ENCODE peak calls at places on chromosomes 2 and 18, in five cellular contexts. G, Z, R, P and F are unnamed samples. For H3K4me1, the result is how much of the 10 kb centered on the place peaks cover.

GRCh38 chr2:203030991-203031390 is 16.3 kb downstream of the NBEAL1 start:
- DNase-seq in P (no peak), G (no peak), R (no peak), Z (no peak), F (no peak)

GRCh38 chr2:125861461-125861860 is 794.5 kb upstream of the GYPC start:
- DNase-seq in G (no peak), R (no peak), P (no peak), Z (no peak), F (no peak)

GRCh38 chr2:24594283-24594682 is 103.2 kb downstream of the NCOA1 start:
- DNase-seq in G (no peak), R (no peak), P (no peak), Z (no peak), F (no peak)

GRCh38 chr2:224893848-224894247 is 148.4 kb downstream of the DOCK10 start:
- DNase-seq in Z (no peak), R (no peak), G (no peak), P (no peak), F (no peak)

GRCh38 chr2:42854207-42854818 is 61.9 kb upstream of the HAAO start:
- DNase-seq in G (no peak), P (no peak), Z (peak), R (no peak), F (no peak)

GRCh38 chr2:232523682-232524597 is 2.0 kb upstream of the CHRND start:
- DNase-seq in Z (no peak), R (no peak), G (peak), P (peak), F (no peak)

GRCh38 chr18:62621546-62621945 is 93.8 kb upstream of the PHLPP1 start:
- DNase-seq in P (no peak), R (no peak), G (no peak), Z (no peak), F (no peak)

GRCh38 chr2:113133696-113134558 is 6.5 kb downstream of the IL1RN start:
- DNase-seq in G (no peak), P (no peak), Z (no peak), R (no peak), F (no peak)

GRCh38 chr2:88054300-88055048 is 1.1 kb downstream of the KRCC1 start:
- DNase-seq in G (no peak), R (peak), P (no peak), Z (peak), F (no peak)

GRCh38 chr2:121776361-121776760 is 20.9 kb downstream of the TSN start:
- DNase-seq in R (no peak), P (no peak), Z (no peak), G (no peak), F (no peak)

GRCh38 chr2:9617749-9618148 is 13.0 kb downstream of the YWHAQ start:
- DNase-seq in Z (no peak), P (no peak), G (no peak), R (no peak), F (no peak)

GRCh38 chr2:176146645-176147044 is 4.7 kb upstream of the HOXD4 start:
- DNase-seq in Z (no peak), P (no peak), R (no peak), G (no peak), F (no peak)

GRCh38 chr2:234463626-234464290 is 33.1 kb downstream of the ARL4C start:
- DNase-seq in R (peak), P (peak), Z (no peak), G (no peak), F (peak)

GRCh38 chr2:162106146-162106551 is 32.1 kb upstream of the DPP4 start:
- DNase-seq in G (no peak), P (no peak), Z (no peak), R (no peak), F (no peak)

GRCh38 chr2:80266231-80266630 is 38.3 kb downstream of the LRRTM1 start:
- DNase-seq in P (no peak), R (no peak), Z (no peak), G (no peak), F (no peak)

DNA sequence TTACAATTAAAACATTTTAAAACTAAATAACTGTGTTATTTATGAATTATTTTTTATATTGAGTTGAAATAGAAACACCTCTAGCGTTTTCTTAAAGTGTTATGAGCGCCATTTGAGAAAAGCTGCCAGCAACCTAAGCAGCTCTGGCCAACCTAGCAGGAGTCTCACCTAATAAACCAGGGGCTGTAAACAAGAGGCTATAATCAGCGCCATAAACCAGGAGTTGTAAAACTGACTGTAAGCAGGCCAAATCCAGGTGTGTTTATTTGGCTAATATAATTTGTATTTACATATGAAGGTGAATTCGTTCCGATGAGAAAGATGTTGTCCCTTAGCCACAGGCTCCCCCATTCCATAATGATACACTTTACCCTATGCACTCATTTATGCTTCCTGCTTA is 34.7 kb downstream of the LRRTM1 start:
- DNase-seq in P (no peak), G (no peak), Z (no peak), R (no peak), F (no peak)
- H3K4me1 ChIP-seq in P (under half), G (under half), Z (under half), R (under half), F (under half)

GRCh38 chr2:157835425-157835824 is 40.7 kb downstream of the ACVR1 start:
- DNase-seq in P (no peak), Z (no peak), G (no peak), R (no peak), F (no peak)
- H3K4me1 ChIP-seq in P (under half), Z (under half), G (under half), R (under half), F (under half)

GRCh38 chr2:101722878-101723277 is 25.4 kb downstream of the MAP4K4 start:
- DNase-seq in R (no peak), G (no peak), Z (no peak), P (no peak), F (no peak)

GRCh38 chr2:101718993-101719571 is 21.6 kb downstream of the MAP4K4 start:
- DNase-seq in P (no peak), Z (no peak), G (no peak), R (peak), F (peak)

GRCh38 chr2:101718479-101718878 is 21.0 kb downstream of the MAP4K4 start:
- DNase-seq in P (no peak), Z (no peak), R (no peak), G (peak), F (no peak)

GRCh38 chr2:101723366-101724112 is 26.0 kb downstream of the MAP4K4 start:
- DNase-seq in P (no peak), G (no peak), R (no peak), Z (no peak), F (no peak)

GRCh38 chr2:101720732-101721131 is 23.2 kb downstream of the MAP4K4 start:
- DNase-seq in Z (no peak), R (no peak), G (no peak), P (no peak), F (no peak)
- H3K4me1 ChIP-seq in Z (half or more), R (half or more), G (under half), P (under half), F (half or more)

DNA sequence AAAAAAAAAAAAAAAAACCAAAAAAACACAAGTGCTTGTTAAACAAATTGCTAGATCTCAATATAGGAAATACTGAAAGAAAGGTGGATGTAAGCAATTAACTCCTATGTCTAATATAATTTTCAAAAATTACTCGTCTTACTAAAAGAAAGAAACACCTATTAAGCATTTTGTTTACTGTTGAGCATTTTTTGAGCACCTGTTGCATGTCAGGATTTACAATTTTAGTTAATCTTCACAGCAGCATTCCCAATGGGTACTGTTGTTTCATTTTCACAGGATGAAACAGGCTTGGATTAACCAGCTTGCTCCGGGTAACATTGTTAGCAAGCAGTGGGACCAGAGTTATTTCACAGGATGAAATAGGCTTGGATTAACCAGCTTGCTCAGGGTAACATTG is 4.8 kb downstream of the ZNF638 start:
- DNase-seq in Z (no peak), P (no peak), R (no peak), G (no peak), F (no peak)
- H3K4me1 ChIP-seq in Z (half or more), P (under half), R (half or more), G (under half), F (half or more)

GRCh38 chr2:109206569-109207145 is 77.7 kb downstream of the SH3RF3 start:
- DNase-seq in Z (no peak), R (no peak), P (no peak), G (no peak), F (no peak)
- H3K4me1 ChIP-seq in Z (under half), R (under half), P (under half), G (under half), F (under half)

DNA sequence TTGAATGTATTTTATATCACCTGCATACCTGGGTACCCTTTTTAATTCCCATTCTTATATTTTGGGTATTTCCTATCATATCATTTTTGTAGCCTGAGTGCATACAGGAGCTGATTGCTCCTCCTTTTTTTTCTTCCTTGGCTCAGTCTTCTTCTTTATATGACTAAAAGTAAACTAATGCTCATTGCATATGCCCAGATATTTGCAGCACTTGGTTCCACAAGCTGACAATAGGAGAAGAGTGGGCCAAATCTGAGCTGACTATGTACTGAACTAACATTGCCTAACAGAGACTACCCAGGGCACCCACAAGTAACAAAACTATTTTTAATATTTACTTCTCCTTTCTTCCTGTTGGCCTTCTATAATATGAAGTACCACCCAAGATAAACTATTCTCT is 131.7 kb upstream of the SPOPL start:
- DNase-seq in R (no peak), G (no peak), Z (no peak), P (no peak), F (no peak)
- H3K4me1 ChIP-seq in R (under half), G (under half), Z (under half), P (under half), F (under half)

DNA sequence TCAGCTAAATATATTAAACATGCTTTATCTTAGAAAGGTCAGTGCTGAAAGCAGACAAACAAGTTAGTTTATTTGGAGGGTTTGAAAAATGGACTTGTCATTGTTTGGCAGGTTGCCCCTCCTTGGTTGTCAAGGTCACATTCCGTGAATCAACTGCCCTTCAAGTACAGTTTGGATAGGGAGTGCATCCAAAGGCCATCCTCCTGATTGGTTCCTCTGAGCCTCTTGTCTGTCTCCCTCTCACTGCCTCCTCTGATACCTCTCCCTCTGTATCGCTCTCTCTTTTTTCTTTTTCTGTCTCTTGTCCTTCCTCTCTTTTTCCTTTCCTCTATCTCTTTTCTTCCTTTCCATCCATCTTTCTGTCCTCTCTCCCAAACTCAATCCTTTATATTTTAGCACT is 5.4 kb downstream of the ITGAV start:
- DNase-seq in Z (no peak), R (no peak), P (peak), G (no peak), F (no peak)
- H3K4me1 ChIP-seq in Z (half or more), R (under half), P (under half), G (under half), F (under half)

GRCh38 chr2:102056079-102056581 is 64.4 kb downstream of the IL1R2 start:
- DNase-seq in R (no peak), Z (no peak), P (no peak), G (no peak), F (no peak)

GRCh38 chr2:102055346-102055975 is 63.7 kb downstream of the IL1R2 start:
- DNase-seq in G (no peak), P (no peak), R (no peak), Z (no peak), F (no peak)

GRCh38 chr2:102059151-102059550 is 67.4 kb downstream of the IL1R2 start:
- DNase-seq in P (no peak), G (no peak), Z (no peak), R (no peak), F (no peak)

GRCh38 chr2:102058293-102058833 is 66.6 kb downstream of the IL1R2 start:
- DNase-seq in R (no peak), Z (no peak), P (no peak), G (no peak), F (no peak)

DNA sequence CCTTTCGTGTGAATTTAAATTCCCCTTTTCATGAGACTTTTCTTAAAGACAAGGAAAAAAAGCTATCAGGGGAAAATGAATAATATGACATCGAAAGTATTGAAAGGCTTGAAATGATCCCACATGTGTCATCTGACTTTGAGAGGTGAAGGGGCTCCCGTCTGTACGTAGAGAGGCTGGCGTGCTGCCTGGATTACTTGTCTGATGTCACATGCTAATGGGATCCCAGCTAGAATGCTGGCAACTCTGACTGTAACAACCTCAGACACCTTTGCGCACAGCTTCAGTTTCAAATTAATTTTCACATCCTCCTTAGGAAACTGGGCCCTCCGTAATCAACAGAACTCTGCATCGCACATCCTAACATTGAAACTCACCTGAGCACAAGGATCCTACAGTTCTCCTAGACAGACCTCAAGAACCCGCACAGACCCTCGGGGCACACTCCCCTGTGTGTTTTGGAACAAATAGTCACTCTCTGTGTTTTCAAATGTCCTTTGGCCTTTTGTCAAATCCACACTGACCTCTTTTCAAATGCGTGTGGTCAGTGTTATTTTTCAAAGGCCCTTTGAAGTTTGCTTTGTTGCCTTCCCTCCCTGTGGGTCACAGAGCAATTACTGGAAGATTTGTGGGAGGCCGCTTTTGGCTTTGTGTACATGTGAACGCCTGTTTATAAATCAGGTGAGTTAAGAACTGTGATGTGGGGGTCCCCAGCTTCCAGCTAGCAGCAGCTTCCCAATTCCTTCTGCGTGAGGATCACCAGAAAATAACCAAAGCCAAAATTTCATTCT is 65.9 kb downstream of the IL1R2 start:
- DNase-seq in Z (no peak), P (peak), R (no peak), G (no peak), F (no peak)
- H3K4me1 ChIP-seq in Z (under half), P (under half), R (under half), G (under half), F (under half)

GRCh38 chr2:101717041-101717817 is 19.7 kb downstream of the MAP4K4 start:
- DNase-seq in Z (peak), R (peak), G (peak), P (no peak), F (peak)
- H3K4me1 ChIP-seq in Z (half or more), R (half or more), G (under half), P (under half), F (half or more)

DNA sequence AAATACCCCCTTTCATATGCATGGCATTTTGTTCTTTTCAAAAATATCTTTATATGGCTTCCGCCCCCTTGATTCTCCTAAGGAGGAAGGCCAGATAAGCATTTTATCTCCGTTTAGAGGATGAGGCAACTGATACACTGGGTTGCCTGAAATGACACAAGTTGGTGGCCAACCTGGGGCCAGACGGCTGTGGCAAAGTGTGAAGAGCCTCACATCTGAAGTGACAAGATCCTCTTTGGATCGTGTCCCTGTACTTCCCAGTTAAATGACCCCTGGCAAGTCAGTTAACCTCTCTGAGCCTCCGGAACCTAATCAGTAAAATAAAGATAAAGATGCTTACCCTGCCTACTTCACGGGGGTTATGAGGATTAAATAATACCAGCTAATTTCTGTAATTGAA is 4.6 kb downstream of the SETBP1 start:
- DNase-seq in G (no peak), Z (no peak), R (no peak), P (no peak), F (no peak)
- H3K4me1 ChIP-seq in G (under half), Z (half or more), R (under half), P (under half), F (under half)